ENCODE peak calls at places on chromosomes 4 and X, in seven cellular contexts. One of them, this sample, is unnamed.

GRCh38 chr4:25180524-25181131 is 20.4 kb upstream of the SEPSECS start:
- DNase-seq in HepG2: peak
- DNase-seq in K562: peak
- DNase-seq in HCT116: peak
- DNase-seq in SK-N-SH: peak
- DNase-seq in GM12878: no peak
- DNase-seq in H1: no peak
- DNase-seq in this sample: no peak

GRCh38 chr4:53767503-53767902 is 176.2 kb upstream of the LNX1 start:
- DNase-seq in HepG2: no peak
- DNase-seq in K562: no peak
- DNase-seq in HCT116: no peak
- DNase-seq in SK-N-SH: no peak
- DNase-seq in GM12878: no peak
- DNase-seq in H1: no peak
- DNase-seq in this sample: no peak

GRCh38 chr4:112238833-112239232 is 7.2 kb downstream of the AP1AR start:
- DNase-seq in HepG2: no peak
- DNase-seq in K562: no peak
- DNase-seq in HCT116: no peak
- DNase-seq in SK-N-SH: no peak
- DNase-seq in GM12878: no peak
- DNase-seq in H1: no peak
- DNase-seq in this sample: no peak

GRCh38 chrX:115553171-115553570 is 7.8 kb upstream of the PLS3 start:
- DNase-seq in HepG2: no peak
- DNase-seq in K562: no peak
- DNase-seq in HCT116: no peak
- DNase-seq in SK-N-SH: no peak
- DNase-seq in GM12878: no peak
- DNase-seq in H1: no peak
- DNase-seq in this sample: no peak

GRCh38 chrX:76253432-76253831 is 80.6 kb downstream of the PBDC1 start:
- DNase-seq in HepG2: peak
- DNase-seq in K562: peak
- DNase-seq in HCT116: peak
- DNase-seq in SK-N-SH: peak
- DNase-seq in GM12878: peak
- DNase-seq in H1: no peak
- DNase-seq in this sample: peak

GRCh38 chr4:128954941-128955340 is 138.4 kb downstream of the SCLT1 start:
- DNase-seq in HepG2: peak
- DNase-seq in K562: no peak
- DNase-seq in HCT116: no peak
- DNase-seq in SK-N-SH: no peak
- DNase-seq in GM12878: no peak
- DNase-seq in H1: no peak
- DNase-seq in this sample: no peak

GRCh38 chr4:185811509-185812364 is at the start of gene SORBS2:
- DNase-seq in HepG2: peak
- DNase-seq in K562: no peak
- DNase-seq in HCT116: no peak
- DNase-seq in SK-N-SH: peak
- DNase-seq in GM12878: peak
- DNase-seq in H1: no peak
- DNase-seq in this sample: peak

GRCh38 chr4:128973384-128973783 is 120.0 kb downstream of the SCLT1 start:
- DNase-seq in HepG2: no peak
- DNase-seq in K562: no peak
- DNase-seq in HCT116: no peak
- DNase-seq in SK-N-SH: no peak
- DNase-seq in GM12878: no peak
- DNase-seq in H1: no peak
- DNase-seq in this sample: no peak

GRCh38 chr4:13601848-13602247 is 25.7 kb downstream of the BOD1L1 start:
- DNase-seq in HepG2: no peak
- DNase-seq in K562: no peak
- DNase-seq in HCT116: no peak
- DNase-seq in SK-N-SH: no peak
- DNase-seq in GM12878: no peak
- DNase-seq in H1: no peak
- DNase-seq in this sample: no peak

GRCh38 chr4:121154103-121154515 is 10.0 kb downstream of the TNIP3 start:
- DNase-seq in HepG2: no peak
- DNase-seq in K562: no peak
- DNase-seq in HCT116: no peak
- DNase-seq in SK-N-SH: no peak
- DNase-seq in GM12878: peak
- DNase-seq in H1: no peak
- DNase-seq in this sample: no peak

GRCh38 chr4:8209176-8209874 is 10.2 kb downstream of the SH3TC1 start:
- DNase-seq in HepG2: no peak
- DNase-seq in K562: no peak
- DNase-seq in HCT116: no peak
- DNase-seq in SK-N-SH: no peak
- DNase-seq in GM12878: no peak
- DNase-seq in H1: no peak
- DNase-seq in this sample: no peak

GRCh38 chr4:145290953-145291352 is 110.6 kb upstream of the OTUD4 start:
- DNase-seq in HepG2: no peak
- DNase-seq in K562: no peak
- DNase-seq in HCT116: no peak
- DNase-seq in SK-N-SH: no peak
- DNase-seq in GM12878: no peak
- DNase-seq in H1: no peak
- DNase-seq in this sample: no peak

GRCh38 chr4:79454656-79455055 is 46.6 kb upstream of the GK2 start:
- DNase-seq in HepG2: no peak
- DNase-seq in K562: no peak
- DNase-seq in HCT116: no peak
- DNase-seq in SK-N-SH: no peak
- DNase-seq in GM12878: no peak
- DNase-seq in H1: no peak
- DNase-seq in this sample: no peak

GRCh38 chrX:153499258-153499657 is 4.5 kb downstream of the BGN start:
- DNase-seq in HepG2: no peak
- DNase-seq in K562: no peak
- DNase-seq in HCT116: no peak
- DNase-seq in SK-N-SH: peak
- DNase-seq in GM12878: no peak
- DNase-seq in H1: no peak
- DNase-seq in this sample: no peak

GRCh38 chr4:2688697-2689096 is 67.4 kb downstream of the TNIP2 start:
- DNase-seq in HepG2: no peak
- DNase-seq in K562: no peak
- DNase-seq in HCT116: no peak
- DNase-seq in SK-N-SH: no peak
- DNase-seq in GM12878: no peak
- DNase-seq in H1: no peak
- DNase-seq in this sample: no peak

GRCh38 chr4:100875296-100876040 is 357.6 kb upstream of the EMCN start:
- DNase-seq in HepG2: no peak
- DNase-seq in K562: no peak
- DNase-seq in HCT116: no peak
- DNase-seq in SK-N-SH: no peak
- DNase-seq in GM12878: no peak
- DNase-seq in H1: no peak
- DNase-seq in this sample: no peak

GRCh38 chr4:174763454-174764104 is 65.5 kb downstream of the GLRA3 start:
- DNase-seq in HepG2: no peak
- DNase-seq in K562: no peak
- DNase-seq in HCT116: no peak
- DNase-seq in SK-N-SH: no peak
- DNase-seq in GM12878: no peak
- DNase-seq in H1: no peak
- DNase-seq in this sample: no peak

GRCh38 chr4:89558147-89558546 is 250.5 kb upstream of the GPRIN3 start:
- DNase-seq in HepG2: no peak
- DNase-seq in K562: no peak
- DNase-seq in HCT116: peak
- DNase-seq in SK-N-SH: no peak
- DNase-seq in GM12878: no peak
- DNase-seq in H1: peak
- DNase-seq in this sample: peak
- TF ChIP-seq JUND in HepG2: no peak
- TF ChIP-seq JUND in K562: no peak
- TF ChIP-seq JUND in HCT116: no peak
- TF ChIP-seq JUND in SK-N-SH: no peak
- TF ChIP-seq JUND in GM12878: no peak
- TF ChIP-seq JUND in H1: no peak
- TF ChIP-seq JUND in this sample: no peak

GRCh38 chrX:55451125-55451524 is 802 bp upstream of the MAGEH1 start:
- DNase-seq in HepG2: no peak
- DNase-seq in K562: no peak
- DNase-seq in HCT116: no peak
- DNase-seq in SK-N-SH: no peak
- DNase-seq in GM12878: no peak
- DNase-seq in H1: no peak
- DNase-seq in this sample: no peak

GRCh38 chrX:55452825-55453124 is 848 bp downstream of the MAGEH1 start:
- DNase-seq in HepG2: no peak
- DNase-seq in K562: peak
- DNase-seq in HCT116: no peak
- DNase-seq in SK-N-SH: peak
- DNase-seq in GM12878: no peak
- DNase-seq in H1: no peak
- DNase-seq in this sample: no peak

GRCh38 chrX:55450259-55450658 is 1.7 kb upstream of the MAGEH1 start:
- DNase-seq in HepG2: peak
- DNase-seq in K562: peak
- DNase-seq in HCT116: no peak
- DNase-seq in SK-N-SH: no peak
- DNase-seq in GM12878: no peak
- DNase-seq in H1: no peak
- DNase-seq in this sample: peak

GRCh38 chrX:55451626-55451989 is 319 bp upstream of the MAGEH1 start:
- DNase-seq in HepG2: no peak
- DNase-seq in K562: no peak
- DNase-seq in HCT116: no peak
- DNase-seq in SK-N-SH: no peak
- DNase-seq in GM12878: no peak
- DNase-seq in H1: no peak
- DNase-seq in this sample: no peak

DNA sequence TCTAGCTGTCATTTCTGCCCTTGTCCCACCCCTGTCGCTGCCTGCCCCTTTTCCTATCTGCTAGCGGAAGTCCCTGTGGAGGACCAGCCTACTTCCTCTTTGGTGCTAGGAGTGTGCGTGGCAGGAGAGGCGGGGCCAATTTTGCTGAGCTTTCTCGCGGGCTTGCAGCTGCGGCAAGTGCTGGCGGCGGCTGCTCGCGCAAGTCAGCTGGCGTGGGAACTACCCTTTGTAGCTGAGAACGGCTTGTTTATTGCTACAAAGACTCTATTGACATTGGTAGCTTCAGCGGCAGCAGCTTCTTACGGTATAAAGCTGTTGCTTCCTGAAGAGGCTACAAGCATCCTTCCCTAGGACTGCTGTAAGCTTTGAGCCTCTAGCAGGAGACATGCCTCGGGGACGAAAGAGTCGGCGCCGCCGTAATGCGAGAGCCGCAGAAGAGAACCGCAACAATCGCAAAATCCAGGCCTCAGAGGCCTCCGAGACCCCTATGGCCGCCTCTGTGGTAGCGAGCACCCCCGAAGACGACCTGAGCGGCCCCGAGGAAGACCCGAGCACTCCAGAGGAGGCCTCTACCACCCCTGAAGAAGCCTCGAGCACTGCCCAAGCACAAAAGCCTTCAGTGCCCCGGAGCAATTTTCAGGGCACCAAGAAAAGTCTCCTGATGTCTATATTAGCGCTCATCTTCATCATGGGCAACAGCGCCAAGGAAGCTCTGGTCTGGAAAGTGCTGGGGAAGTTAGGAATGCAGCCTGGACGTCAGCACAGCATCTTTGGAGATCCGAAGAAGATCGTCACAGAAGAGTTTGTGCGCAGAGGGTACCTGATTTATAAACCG is at the start of gene MAGEH1:
- DNase-seq in HepG2: peak
- DNase-seq in K562: peak
- DNase-seq in HCT116: no peak
- DNase-seq in SK-N-SH: peak
- DNase-seq in GM12878: peak
- DNase-seq in H1: peak
- DNase-seq in this sample: peak
- TF ChIP-seq JUND in HepG2: no peak
- TF ChIP-seq JUND in K562: no peak
- TF ChIP-seq JUND in HCT116: no peak
- TF ChIP-seq JUND in SK-N-SH: no peak
- TF ChIP-seq JUND in GM12878: no peak
- TF ChIP-seq JUND in H1: no peak
- TF ChIP-seq JUND in this sample: no peak

DNA sequence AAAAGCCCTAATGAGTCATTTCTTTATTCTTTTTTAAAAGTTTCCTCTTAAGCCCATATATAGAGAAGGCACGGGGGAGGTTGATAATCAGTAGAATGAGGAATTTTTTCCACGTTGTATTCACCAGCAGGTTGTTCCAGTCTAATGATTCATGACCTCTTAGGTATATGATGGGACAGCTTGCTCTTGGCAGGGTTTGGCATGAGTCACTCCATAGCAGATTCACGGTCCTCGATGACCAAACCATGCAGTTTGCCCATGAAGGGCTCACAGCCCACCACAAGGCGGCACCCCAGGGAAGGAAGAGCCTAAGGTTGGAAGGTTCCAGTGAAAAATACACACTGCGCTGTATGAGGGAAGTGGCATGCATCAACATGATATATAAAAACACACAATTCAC is 623.8 kb upstream of the DIPK2B start:
- DNase-seq in HepG2: peak
- DNase-seq in K562: peak
- DNase-seq in HCT116: peak
- DNase-seq in SK-N-SH: peak
- DNase-seq in GM12878: no peak
- DNase-seq in H1: no peak
- DNase-seq in this sample: no peak
- TF ChIP-seq JUND in HepG2: no peak
- TF ChIP-seq JUND in K562: no peak
- TF ChIP-seq JUND in HCT116: peak
- TF ChIP-seq JUND in SK-N-SH: peak
- TF ChIP-seq JUND in GM12878: no peak
- TF ChIP-seq JUND in H1: no peak
- TF ChIP-seq JUND in this sample: no peak

DNA sequence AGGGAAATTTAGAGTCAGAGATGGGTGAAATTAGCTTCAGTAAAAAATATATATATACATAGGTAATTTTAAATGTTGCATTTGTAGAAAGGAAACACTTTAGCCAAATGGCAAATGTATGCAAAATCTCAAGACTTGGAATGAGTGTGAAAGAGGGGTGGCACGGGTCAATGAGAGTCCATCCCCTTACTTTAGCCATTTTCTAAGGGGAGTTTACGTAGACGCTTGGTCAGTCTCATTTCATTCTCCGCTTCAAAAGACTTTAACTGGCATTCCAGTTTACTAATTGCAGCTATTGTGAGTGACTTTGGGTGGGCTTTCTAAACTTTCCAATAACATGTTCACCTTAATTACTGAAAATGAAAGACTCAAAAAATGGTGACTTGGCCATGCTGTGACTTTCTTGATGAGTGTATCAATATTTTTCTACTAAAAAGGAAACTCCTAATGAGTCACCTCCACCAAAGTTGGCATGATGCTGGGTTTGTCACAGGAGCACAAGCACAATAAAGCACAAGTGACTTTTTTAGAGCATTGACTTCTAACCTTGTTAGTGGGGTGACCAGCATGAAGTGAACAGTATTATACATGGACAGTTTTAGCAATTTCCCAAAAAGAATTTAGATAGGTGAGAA is 356.0 kb upstream of the RASGEF1B start:
- DNase-seq in HepG2: no peak
- DNase-seq in K562: no peak
- DNase-seq in HCT116: no peak
- DNase-seq in SK-N-SH: no peak
- DNase-seq in GM12878: peak
- DNase-seq in H1: no peak
- DNase-seq in this sample: no peak
- TF ChIP-seq JUND in HepG2: no peak
- TF ChIP-seq JUND in K562: no peak
- TF ChIP-seq JUND in HCT116: no peak
- TF ChIP-seq JUND in SK-N-SH: no peak
- TF ChIP-seq JUND in GM12878: no peak
- TF ChIP-seq JUND in H1: no peak
- TF ChIP-seq JUND in this sample: no peak